ENCODE peak calls at places on chromosomes 2 and 18, in four cellular contexts. M is fibroblast of lung, T is esophagus squamous epithelium, H is left lung. R is an unnamed sample.

GRCh38 chr2:110980613-110981062 is 140.1 kb upstream of the BCL2L11 start:
- DNase-seq in T (no peak), M (no peak), H (no peak), R (peak; percentile 52)

GRCh38 chr2:204849887-204850286 is 304.6 kb downstream of the PARD3B start:
- DNase-seq in H (no peak), T (no peak), M (no peak), R (no peak)

GRCh38 chr2:99880148-99880983 is 262.0 kb downstream of the AFF3 start:
- DNase-seq in H (peak; percentile 34), M (peak; percentile 96), T (no peak), R (no peak)

GRCh38 chr2:127663566-127664064 is 11.7 kb downstream of the LIMS2 start:
- DNase-seq in M (no peak), T (no peak), H (peak; percentile 49), R (peak; percentile 42)

GRCh38 chr2:162316590-162316989 is 1.9 kb downstream of the IFIH1 start:
- DNase-seq in H (no peak), T (no peak), M (no peak), R (no peak)

GRCh38 chr2:213281156-213281555 is 3.1 kb upstream of the SPAG16 start:
- DNase-seq in T (no peak), H (no peak), M (peak; percentile 49), R (no peak)

GRCh38 chr2:105379741-105380186 is 19.1 kb downstream of the FHL2 start:
- DNase-seq in M (no peak), H (no peak), T (no peak), R (no peak)

GRCh38 chr2:210792000-210792399 is 235.6 kb downstream of the CPS1 start:
- DNase-seq in H (no peak), T (no peak), M (no peak), R (peak; percentile 14)

GRCh38 chr2:145431181-145431951 is 911.4 kb upstream of the ZEB2 start:
- DNase-seq in T (no peak), M (no peak), H (peak; percentile 24), R (no peak)

GRCh38 chr2:84548303-84548702 is 32.0 kb downstream of the DNAH6 start:
- DNase-seq in M (no peak), H (no peak), T (no peak), R (no peak)

GRCh38 chr2:207768891-207769596 is 662 bp downstream of the FZD5 start:
- DNase-seq in H (no peak), M (peak; percentile 31), T (no peak), R (no peak)

GRCh38 chr2:101063753-101064502 is 61.8 kb downstream of the RPL31 start:
- DNase-seq in T (no peak), M (peak; percentile 56), H (no peak), R (no peak)

GRCh38 chr18:63322908-63323634 is 3.5 kb upstream of the BCL2 start:
- DNase-seq in T (no peak), H (no peak), M (peak; percentile 56), R (peak; percentile 35)

GRCh38 chr2:239266779-239267410 is 133.9 kb downstream of the HDAC4 start:
- DNase-seq in M (no peak), T (no peak), H (no peak), R (no peak)

GRCh38 chr2:28411166-28411755 is 18.6 kb downstream of the FOSL2 start:
- DNase-seq in M (no peak), T (no peak), H (no peak), R (no peak)

GRCh38 chr2:134189009-134189717 is 64.7 kb upstream of the MGAT5 start:
- DNase-seq in T (no peak), M (peak; percentile 51), H (no peak), R (no peak)

GRCh38 chr2:143629344-143629743 is 500.1 kb downstream of the ARHGAP15 start:
- DNase-seq in H (no peak), M (peak; percentile 54), T (no peak), R (no peak)

GRCh38 chr2:218701806-218702205 is 8.8 kb upstream of the TTLL4 start:
- DNase-seq in M (peak; percentile 64), H (no peak), T (no peak), R (no peak)

GRCh38 chr2:219803294-219803693 is 175.9 kb downstream of the SLC4A3 start:
- DNase-seq in H (no peak), T (no peak), M (peak; percentile 87), R (no peak)

GRCh38 chr2:16185671-16186391 is 245.5 kb downstream of the MYCN start:
- DNase-seq in T (no peak), M (no peak), H (no peak), R (no peak)

GRCh38 chr2:29628882-29629281 is 292.5 kb downstream of the ALK start:
- DNase-seq in H (no peak), M (peak; percentile 36), T (no peak), R (no peak)

GRCh38 chr2:160411167-160411566 is 82.4 kb downstream of the RBMS1 start:
- DNase-seq in H (no peak), M (peak; percentile 66), T (no peak), R (no peak)

GRCh38 chr2:219421323-219421722 is 3.1 kb downstream of the DES start:
- DNase-seq in T (no peak), M (no peak), H (no peak), R (no peak)

GRCh38 chr2:195559431-195559914 is 97.6 kb upstream of the SLC39A10 start:
- DNase-seq in M (peak; percentile 98), T (no peak), H (no peak), R (no peak)

GRCh38 chr18:58402247-58402646 is 226.6 kb downstream of the ALPK2 start:
- DNase-seq in T (no peak), H (no peak), M (peak; percentile 87), R (no peak)

GRCh38 chr2:228657807-228658402 is 476.4 kb upstream of the SPHKAP start:
- DNase-seq in H (no peak), T (no peak), M (peak; percentile 29), R (no peak)

GRCh38 chr18:74146756-74147155 is 878 bp downstream of the FBXO15 start:
- DNase-seq in H (no peak), T (no peak), M (peak; percentile 14), R (no peak)

GRCh38 chr2:132416080-132416911 is at the start of gene GPR39:
- DNase-seq in H (peak; percentile 94), M (peak; percentile 99), T (peak; percentile 9), R (peak; percentile 74)

GRCh38 chr2:55917117-55917516 is 6.5 kb downstream of the EFEMP1 start:
- DNase-seq in H (no peak), M (no peak), T (no peak), R (no peak)

GRCh38 chr18:42414756-42415454 is 459.9 kb downstream of the PIK3C3 start:
- DNase-seq in T (no peak), H (no peak), M (peak; percentile 96), R (no peak)

GRCh38 chr2:98445708-98446577 is 1.3 kb downstream of the INPP4A start:
- DNase-seq in M (peak; percentile 31), H (no peak), T (no peak), R (no peak)

GRCh38 chr2:98445167-98445522 is 487 bp downstream of the INPP4A start:
- DNase-seq in T (no peak), M (peak; percentile 15), H (peak; percentile 87), R (peak; percentile 33)

GRCh38 chr2:98444436-98445166 is at the start of gene INPP4A:
- DNase-seq in T (no peak), M (peak; percentile 59), H (peak; percentile 95), R (peak; percentile 92)

GRCh38 chr2:98448441-98449145 is 3.9 kb downstream of the INPP4A start:
- DNase-seq in M (no peak), H (no peak), T (no peak), R (no peak)

DNA sequence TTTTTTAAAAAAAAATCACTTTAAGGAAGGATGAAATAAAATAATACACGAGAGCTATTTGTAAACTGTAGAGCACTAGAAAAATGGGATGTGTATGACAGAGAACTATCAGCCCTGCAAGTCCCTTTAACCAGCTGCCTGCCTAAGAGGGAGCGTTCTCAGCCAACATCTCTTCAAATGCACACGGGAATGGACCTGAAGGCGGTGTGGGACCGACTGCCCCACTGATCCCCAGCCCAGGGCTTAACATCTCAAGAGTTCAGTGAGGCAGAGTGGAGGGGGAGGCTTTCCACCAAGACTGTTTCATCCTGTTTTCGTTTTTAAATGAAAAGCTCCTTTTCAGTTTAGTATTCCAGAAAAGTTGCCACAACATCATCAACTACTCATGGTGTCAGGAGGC is 2.2 kb downstream of the INPP4A start:
- DNase-seq in M (no peak), T (no peak), H (no peak), R (no peak)
- H3K4me3 ChIP-seq in M (no peak overlapping the region), T (no peak overlapping the region), H (no peak overlapping the region), R (no peak overlapping the region)

GRCh38 chr2:72921866-72922265 is 4.5 kb downstream of the EMX1 start:
- DNase-seq in M (no peak), H (no peak), T (no peak), R (no peak)

GRCh38 chr2:72926368-72926767 is 9.0 kb downstream of the EMX1 start:
- DNase-seq in T (no peak), M (no peak), H (no peak), R (no peak)

GRCh38 chr2:72925328-72925943 is 8.1 kb downstream of the EMX1 start:
- DNase-seq in M (no peak), T (no peak), H (no peak), R (no peak)

GRCh38 chr2:72924353-72925240 is 7.3 kb downstream of the EMX1 start:
- DNase-seq in T (no peak), H (peak; percentile 73), M (no peak), R (peak; percentile 43)

GRCh38 chr2:72923833-72924352 is 6.6 kb downstream of the EMX1 start:
- DNase-seq in H (peak; percentile 64), T (no peak), M (no peak), R (no peak)
- H3K27me3 ChIP-seq in H (peaks cover 100% of the 10 kb centered on the region), T (peaks cover 100% of the 10 kb centered on the region), M (peaks cover 94% of the 10 kb centered on the region), R (no peaks in the 10 kb centered on the region)

DNA sequence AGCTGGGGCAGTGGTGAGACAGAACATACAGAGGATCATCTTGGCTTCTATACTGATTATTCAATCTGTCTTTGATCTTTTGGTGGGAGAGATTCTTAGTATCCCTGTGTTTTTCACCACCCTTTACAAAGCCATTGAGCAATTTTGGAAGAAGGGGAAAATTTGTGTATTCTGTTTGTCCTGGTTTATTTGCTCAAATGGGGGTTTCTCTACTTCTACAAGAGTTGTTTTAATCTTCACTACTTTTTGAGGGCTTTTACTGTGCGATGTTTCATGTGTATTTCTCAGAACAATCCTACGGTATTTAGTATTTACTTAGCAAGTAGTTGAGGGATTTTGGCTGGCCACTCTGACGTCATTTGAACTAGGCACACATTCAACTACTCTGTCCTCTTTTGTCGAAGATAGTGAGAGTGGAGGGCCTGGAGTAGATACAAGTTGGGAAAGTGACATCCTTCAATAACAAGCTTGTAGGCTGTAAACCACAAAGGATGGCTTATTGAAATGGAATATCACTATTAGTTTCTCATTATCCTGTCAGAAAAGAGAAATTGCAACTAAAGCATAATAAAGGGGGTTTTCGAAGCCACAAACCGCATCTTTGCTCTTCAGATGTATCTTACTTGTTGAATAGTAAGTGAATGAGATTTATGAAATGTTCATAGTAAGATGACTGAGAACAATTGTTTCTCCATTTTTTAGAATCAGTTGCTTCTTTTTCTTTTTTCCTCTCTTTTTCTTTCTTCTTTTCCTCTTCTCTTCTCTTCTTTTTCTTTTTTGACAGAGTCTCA is 24.8 kb downstream of the FMNL2 start:
- DNase-seq in T (no peak), H (no peak), M (peak; percentile 30), R (no peak)
- H3K4me1 ChIP-seq in T (peaks cover 7% of the 10 kb centered on the region), H (no peaks in the 10 kb centered on the region), M (no peaks in the 10 kb centered on the region), R (peaks cover 2% of the 10 kb centered on the region)

GRCh38 chr2:65368464-65368863 is 63.9 kb downstream of the SPRED2 start:
- DNase-seq in T (no peak), H (no peak), M (no peak), R (no peak)

GRCh38 chr2:65371094-65371474 is 61.3 kb downstream of the SPRED2 start:
- DNase-seq in H (no peak), T (no peak), M (no peak), R (no peak)

GRCh38 chr2:65369574-65369973 is 62.8 kb downstream of the SPRED2 start:
- DNase-seq in M (no peak), T (no peak), H (no peak), R (no peak)

GRCh38 chr2:65370387-65371093 is 61.9 kb downstream of the SPRED2 start:
- DNase-seq in M (no peak), T (no peak), H (no peak), R (no peak)

GRCh38 chr2:65369980-65370379 is 62.4 kb downstream of the SPRED2 start:
- DNase-seq in H (no peak), T (no peak), M (no peak), R (no peak)
- H3K4me3 ChIP-seq in H (no peak overlapping the region), T (no peak overlapping the region), M (no peak overlapping the region), R (no peak overlapping the region)